ENCODE peak calls at places on chromosomes 16 and 17, in seven cellular contexts. P is AG09309, V is psoas muscle, K is HCT116, U is BE2C, D is tibial artery, S is sigmoid colon. G is an unnamed sample.

GRCh38 chr17:78307887-78308633 is 51.8 kb downstream of the SOCS3 start:
- DNase-seq in P (no peak), U (peak; percentile 50), V (no peak), S (no peak), D (no peak), K (no peak), G (no peak)

GRCh38 chr17:29004081-29004692 is 1.6 kb downstream of the SEZ6 start:
- DNase-seq in K (no peak), U (no peak), S (no peak), V (no peak), P (no peak), D (no peak), G (no peak)

GRCh38 chr17:18961634-18962493 is 9.9 kb downstream of the SLC5A10 start:
- DNase-seq in P (no peak), U (no peak), D (no peak), S (no peak), K (no peak), V (no peak), G (no peak)

GRCh38 chr17:67559381-67559966 is 158.3 kb upstream of the NOL11 start:
- DNase-seq in S (peak; percentile 30), D (no peak), K (no peak), P (no peak), U (no peak), V (no peak), G (no peak)

GRCh38 chr16:57634171-57634570 is 5.7 kb downstream of the ADGRG1 start:
- DNase-seq in D (no peak), S (no peak), V (no peak), U (no peak), K (no peak), P (no peak), G (no peak)

GRCh38 chr16:51321251-51321650 is 170.2 kb upstream of the SALL1 start:
- DNase-seq in D (no peak), S (no peak), U (no peak), K (no peak), V (no peak), P (no peak), G (no peak)

GRCh38 chr17:68053237-68054030 is 17.9 kb downstream of the KPNA2 start:
- DNase-seq in P (peak; percentile 77), K (no peak), D (peak; percentile 51), V (peak; percentile 41), S (peak; percentile 84), U (no peak), G (peak; percentile 51)

GRCh38 chr16:24255446-24256352 is at the start of gene CACNG3:
- DNase-seq in S (no peak), P (no peak), V (peak; percentile 13), U (peak; percentile 8), K (no peak), D (no peak), G (peak; percentile 36)

GRCh38 chr17:5210853-5211252 is 19.2 kb upstream of the ZNF594 start:
- DNase-seq in P (no peak), U (no peak), D (no peak), K (no peak), V (no peak), S (no peak), G (no peak)

GRCh38 chr16:54928421-54929089 is 2.1 kb upstream of the IRX5 start:
- DNase-seq in S (no peak), P (no peak), V (peak; percentile 63), U (peak; percentile 75), K (no peak), D (peak; percentile 69), G (peak; percentile 77)

GRCh38 chr17:42809250-42809649 is 10.6 kb downstream of the CNTD1 start:
- DNase-seq in S (peak; percentile 87), P (peak; percentile 62), U (no peak), K (no peak), D (peak; percentile 57), V (peak; percentile 43), G (no peak)

GRCh38 chr17:82006468-82007227 is 16.0 kb downstream of the CENPX start:
- DNase-seq in P (no peak), S (peak; percentile 86), D (no peak), U (peak; percentile 73), V (no peak), K (no peak), G (no peak)

GRCh38 chr16:11309895-11310633 is 28.9 kb upstream of the PRM1 start:
- DNase-seq in V (no peak), D (no peak), S (no peak), K (no peak), P (no peak), U (peak; percentile 65), G (no peak)
- H3K4me3 ChIP-seq in V (no peak overlapping the region), D (no peak overlapping the region), S (no peak overlapping the region), K (no peak overlapping the region), P (no peak overlapping the region), U (no peak overlapping the region), G (no peak overlapping the region)

GRCh38 chr17:416293-417206 is 63.9 kb upstream of the RPH3AL start:
- DNase-seq in K (no peak), P (no peak), V (no peak), D (no peak), S (no peak), U (no peak), G (no peak)

GRCh38 chr17:412211-413015 is 59.8 kb upstream of the RPH3AL start:
- DNase-seq in P (peak; percentile 25), S (no peak), K (peak; percentile 21), V (no peak), U (peak; percentile 46), D (peak; percentile 55), G (no peak)

GRCh38 chr17:413016-413350 is 60.4 kb upstream of the RPH3AL start:
- DNase-seq in U (no peak), D (no peak), S (peak; percentile 50), V (no peak), K (no peak), P (no peak), G (no peak)

GRCh38 chr17:411416-412120 is 59.0 kb upstream of the RPH3AL start:
- DNase-seq in S (no peak), U (no peak), V (no peak), P (no peak), K (no peak), D (no peak), G (no peak)

DNA sequence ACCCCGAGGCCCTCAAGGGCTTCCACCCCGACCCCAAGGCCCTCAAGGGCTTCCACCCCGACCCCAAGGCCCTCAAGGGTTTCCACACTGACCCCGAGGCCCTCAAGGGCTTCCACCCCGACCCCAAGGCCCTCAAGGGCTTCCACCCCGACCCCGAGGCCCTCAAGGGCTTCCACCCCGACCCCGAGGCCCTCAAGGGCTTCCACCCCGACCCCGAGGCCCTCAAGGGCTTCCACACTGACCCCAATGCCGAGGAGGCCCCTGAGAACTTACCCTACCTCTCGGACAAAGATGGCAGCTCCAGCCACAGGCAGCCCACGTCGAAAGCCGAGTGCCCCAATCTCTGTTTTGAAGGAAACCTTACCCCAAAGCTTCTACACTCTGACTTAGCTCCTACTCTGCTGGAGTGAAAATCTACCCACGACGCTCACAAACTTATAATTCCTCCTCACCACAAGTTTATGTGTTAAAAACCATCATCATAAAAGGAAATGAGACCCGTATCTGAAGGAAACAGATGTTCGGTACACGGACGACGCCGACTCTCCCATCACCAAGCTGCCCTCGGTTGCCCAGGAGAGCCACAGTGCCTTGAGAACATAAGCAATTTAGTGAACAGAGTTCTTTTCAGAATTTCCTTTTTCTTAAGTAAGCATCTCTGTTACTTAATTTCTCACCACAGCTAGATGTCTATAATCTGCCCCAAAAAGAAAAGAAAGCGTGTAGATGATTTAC is 61.3 kb upstream of the RPH3AL start:
- DNase-seq in P (no peak), S (no peak), V (no peak), U (no peak), K (no peak), D (no peak), G (no peak)
- H3K4me3 ChIP-seq in P (no peak overlapping the region), S (no peak overlapping the region), V (no peak overlapping the region), U (no peak overlapping the region), K (no peak overlapping the region), D (no peak overlapping the region), G (no peak overlapping the region)

DNA sequence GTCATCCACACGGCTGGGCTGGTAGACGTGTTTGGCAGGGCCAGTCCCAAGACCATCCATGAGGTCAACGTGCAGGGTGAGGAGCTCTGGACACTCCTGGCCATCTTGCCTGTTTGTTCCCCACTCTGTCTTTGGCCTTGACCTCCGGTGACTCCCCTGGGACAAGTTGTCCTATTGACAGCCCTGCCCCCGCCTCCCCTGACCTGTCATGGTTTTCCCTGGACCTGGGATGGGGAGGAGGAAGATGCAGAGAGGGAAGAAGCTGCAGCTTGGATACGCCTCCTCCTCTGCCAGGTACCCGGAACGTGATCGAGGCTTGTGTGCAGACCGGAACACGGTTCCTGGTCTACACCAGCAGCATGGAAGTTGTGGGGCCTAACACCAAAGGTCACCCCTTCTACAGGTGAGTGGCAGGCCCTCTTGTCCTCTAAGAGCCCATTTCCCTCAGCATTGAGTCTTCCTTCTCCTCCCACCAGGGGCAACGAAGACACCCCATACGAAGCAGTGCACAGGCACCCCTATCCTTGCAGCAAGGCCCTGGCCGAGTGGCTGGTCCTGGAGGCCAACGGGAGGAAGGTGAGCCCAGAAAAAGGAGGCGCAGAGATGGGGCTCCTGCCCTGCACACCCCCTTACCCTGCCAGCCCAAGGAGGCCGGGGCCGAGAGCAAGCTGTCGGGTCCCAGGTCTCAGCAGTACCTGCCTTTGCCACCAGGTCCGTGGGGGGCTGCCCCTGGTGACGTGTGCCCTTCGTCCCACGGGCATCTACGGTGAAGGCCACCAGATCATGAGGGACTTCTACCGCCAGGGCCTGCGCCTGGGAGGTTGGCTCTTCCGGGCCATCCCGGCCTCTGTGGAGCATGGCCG is 1.4 kb downstream of the HSD3B7 start:
- DNase-seq in D (no peak), S (no peak), V (no peak), U (no peak), P (no peak), K (no peak), G (no peak)
- H3K4me3 ChIP-seq in D (no peak overlapping the region), S (no peak overlapping the region), V (no peak overlapping the region), U (no peak overlapping the region), P (no peak overlapping the region), K (no peak overlapping the region), G (no peak overlapping the region)

DNA sequence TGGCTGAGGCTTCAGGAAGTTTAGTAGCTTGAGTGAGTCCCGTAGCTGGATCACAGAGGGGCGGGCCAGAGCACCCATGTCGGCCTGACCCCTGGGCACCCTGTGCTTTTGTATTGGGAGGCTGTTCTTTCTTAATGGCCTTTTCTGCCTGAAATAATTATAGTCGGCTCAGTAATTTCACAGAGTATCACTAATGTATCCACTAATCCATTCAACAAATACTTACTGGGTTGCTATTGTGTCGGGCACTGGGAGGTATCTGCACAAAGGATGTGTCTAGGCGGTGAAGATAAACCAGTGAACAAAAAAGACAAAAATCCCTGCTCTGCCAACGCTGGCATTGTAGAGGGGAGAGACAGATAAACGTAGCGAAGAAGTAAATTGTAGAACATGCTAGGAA is 318.6 kb downstream of the FOXL1 start:
- DNase-seq in K (no peak), P (no peak), U (no peak), D (no peak), S (no peak), V (no peak), G (no peak)
- H3K4me3 ChIP-seq in K (no peak overlapping the region), P (no peak overlapping the region), U (no peak overlapping the region), D (no peak overlapping the region), S (no peak overlapping the region), V (no peak overlapping the region), G (no peak overlapping the region)

GRCh38 chr17:21370430-21370829 is 5.7 kb upstream of the KCNJ12 start:
- DNase-seq in S (no peak), P (no peak), V (no peak), K (no peak), D (no peak), U (no peak), G (peak; percentile 83)
- H3K4me3 ChIP-seq in S (no peak overlapping the region), P (no peak overlapping the region), V (no peak overlapping the region), K (no peak overlapping the region), D (no peak overlapping the region), U (no peak overlapping the region), G (no peak overlapping the region)

G was measured in heart right ventricle.